ENCODE peak calls at places on chromosomes 16 and 17, in eight cellular contexts. P, A, N, Y, W, G, I and Z are unnamed samples.

GRCh38 chr17:65593870-65594584 is 32.6 kb upstream of the AXIN2 start:
- DNase-seq in P (no peak), A (no peak), N (no peak), Y (no peak), W (no peak), G (no peak), I (no peak), Z (peak; percentile 44)

GRCh38 chr16:81810361-81810760 is 31.3 kb downstream of the PLCG2 start:
- DNase-seq in P (no peak), A (no peak), N (no peak), Y (no peak), W (no peak), G (no peak), I (no peak), Z (no peak)

GRCh38 chr16:87543436-87544191 is 50.8 kb upstream of the ZCCHC14 start:
- DNase-seq in P (no peak), A (no peak), N (no peak), Y (no peak), W (no peak), G (no peak), I (peak; percentile 21), Z (no peak)

GRCh38 chr17:56594528-56595418 is 1.3 kb downstream of the NOG start:
- DNase-seq in P (peak; percentile 47), A (no peak), N (peak; percentile 49), Y (peak; percentile 60), W (peak; percentile 28), G (peak; percentile 50), I (no peak), Z (peak; percentile 54)

GRCh38 chr16:51818342-51818944 is 667.4 kb upstream of the SALL1 start:
- DNase-seq in P (peak; percentile 72), A (peak; percentile 68), N (peak; percentile 80), Y (peak; percentile 6), W (peak; percentile 65), G (peak; percentile 65), I (peak; percentile 20), Z (peak; percentile 37)

GRCh38 chr16:28820016-28820415 is 2.8 kb upstream of the ATXN2L start:
- DNase-seq in P (no peak), A (no peak), N (no peak), Y (no peak), W (no peak), G (no peak), I (no peak), Z (no peak)

GRCh38 chr16:88750854-88751253 is 34.2 kb downstream of the PIEZO1 start:
- DNase-seq in P (no peak), A (no peak), N (no peak), Y (no peak), W (no peak), G (no peak), I (no peak), Z (no peak)

GRCh38 chr17:3004925-3005324 is 58.5 kb downstream of the OR1D5 start:
- DNase-seq in P (no peak), A (peak; percentile 42), N (no peak), Y (no peak), W (no peak), G (no peak), I (no peak), Z (no peak)

GRCh38 chr16:27085182-27085581 is 18.5 kb downstream of the C16orf82 start:
- DNase-seq in P (no peak), A (no peak), N (peak; percentile 38), Y (no peak), W (no peak), G (no peak), I (no peak), Z (no peak)